ENCODE peak calls at places on chromosomes 4 and X, in eight cellular contexts. I is lower lobe of right lung, D is A549, W is tibial artery, U is heart right ventricle, M is esophagus squamous epithelium, F is heart left ventricle, T is left ventricle myocardium inferior. X is an unnamed sample.

GRCh38 chrX:28347526-28347925 is 239.7 kb upstream of the IL1RAPL1 start:
- DNase-seq in M (no peak), I (no peak), U (no peak), F (no peak), D (no peak), T (no peak), W (no peak), X (no peak)

GRCh38 chr4:149031399-149031798 is 589.2 kb upstream of the NR3C2 start:
- DNase-seq in M (no peak), U (no peak), F (no peak), I (no peak), D (no peak), W (no peak), T (no peak), X (peak)

GRCh38 chr4:153127773-153128494 is 76.3 kb upstream of the TRIM2 start:
- DNase-seq in D (peak), M (peak), W (peak), U (peak), I (peak), T (peak), F (peak), X (peak)

GRCh38 chr4:80577991-80578390 is 242.5 kb downstream of the CFAP299 start:
- DNase-seq in M (no peak), D (no peak), I (no peak), W (no peak), F (no peak), U (no peak), T (no peak), X (no peak)

GRCh38 chr4:101211146-101211553 is 136.2 kb downstream of the PPP3CA start:
- DNase-seq in U (no peak), F (no peak), D (no peak), I (no peak), W (no peak), M (no peak), T (no peak), X (peak)

GRCh38 chr4:29005838-29006237 is 1714.3 kb upstream of the PCDH7 start:
- DNase-seq in I (no peak), T (no peak), M (no peak), F (no peak), D (no peak), W (no peak), U (no peak), X (no peak)

GRCh38 chrX:70026112-70026850 is 23.5 kb downstream of the AWAT2 start:
- DNase-seq in F (no peak), D (no peak), T (no peak), U (no peak), W (no peak), I (no peak), M (no peak), X (no peak)

GRCh38 chr4:2352171-2352570 is 66.3 kb downstream of the ZFYVE28 start:
- DNase-seq in M (no peak), T (no peak), W (peak), U (no peak), I (peak), D (no peak), F (no peak), X (no peak)

GRCh38 chr4:69750346-69750745 is 10.1 kb downstream of the SULT1B1 start:
- DNase-seq in F (no peak), W (no peak), T (no peak), I (no peak), M (no peak), U (no peak), D (no peak), X (no peak)

GRCh38 chr4:126582737-126583136 is 1050.0 kb upstream of the INTU start:
- DNase-seq in F (no peak), M (no peak), D (no peak), I (no peak), T (no peak), W (no peak), U (no peak), X (no peak)

GRCh38 chr4:128461300-128462103 is 173.9 kb upstream of the PGRMC2 start:
- DNase-seq in U (no peak), M (no peak), D (no peak), W (no peak), I (no peak), F (peak), T (no peak), X (peak)

GRCh38 chr4:155566241-155566823 is 100.3 kb upstream of the GUCY1A1 start:
- DNase-seq in D (no peak), W (no peak), T (no peak), U (no peak), M (no peak), F (no peak), I (no peak), X (peak)

GRCh38 chr4:71360844-71361243 is 22.0 kb downstream of the SLC4A4 start:
- DNase-seq in W (no peak), F (no peak), I (no peak), T (no peak), U (no peak), D (no peak), M (no peak), X (no peak)

GRCh38 chr4:176339936-176340761 is 20.4 kb downstream of the SPCS3 start:
- DNase-seq in I (no peak), W (no peak), F (no peak), M (no peak), T (no peak), D (no peak), U (no peak), X (no peak)

GRCh38 chr4:184668096-184668495 is 18.6 kb downstream of the PRIMPOL start:
- DNase-seq in F (no peak), T (no peak), M (no peak), D (no peak), I (no peak), W (no peak), U (no peak), X (no peak)

GRCh38 chr4:126627255-126627654 is 1005.5 kb upstream of the INTU start:
- DNase-seq in M (no peak), I (no peak), T (no peak), D (no peak), F (no peak), U (no peak), W (no peak), X (peak)

GRCh38 chr4:85932371-85933305 is 427.2 kb downstream of the MAPK10 start:
- DNase-seq in U (no peak), W (no peak), T (no peak), I (no peak), D (no peak), M (no peak), F (no peak), X (peak)

GRCh38 chr4:185591679-185592141 is 56.4 kb upstream of the PDLIM3 start:
- DNase-seq in D (no peak), M (no peak), U (no peak), I (no peak), W (no peak), T (no peak), F (no peak), X (no peak)

GRCh38 chrX:63408050-63408449 is 56.9 kb upstream of the SPIN4 start:
- DNase-seq in T (no peak), F (no peak), M (no peak), U (no peak), I (no peak), W (no peak), D (no peak), X (no peak)

GRCh38 chrX:1430451-1430850 is 22.3 kb downstream of the ASMTL start:
- DNase-seq in T (no peak), W (no peak), U (no peak), I (no peak), F (no peak), M (no peak), D (no peak), X (no peak)

GRCh38 chr4:186840222-186840701 is 116.6 kb upstream of the FAT1 start:
- DNase-seq in F (peak), D (no peak), U (peak), W (peak), T (peak), I (no peak), M (no peak), X (no peak)

GRCh38 chr4:114226968-114227760 is 247.7 kb upstream of the ARSJ start:
- DNase-seq in F (no peak), I (no peak), T (no peak), D (no peak), W (no peak), M (no peak), U (no peak), X (peak)

GRCh38 chr4:116055857-116056827 is 942.7 kb upstream of the NDST4 start:
- DNase-seq in F (no peak), T (no peak), M (no peak), I (no peak), W (no peak), D (no peak), U (no peak), X (no peak)

GRCh38 chr4:41656572-41657301 is 91.8 kb downstream of the PHOX2B start:
- DNase-seq in D (no peak), M (no peak), U (no peak), W (peak), I (no peak), T (peak), F (peak), X (no peak)

GRCh38 chr4:109211671-109212070 is 90.8 kb downstream of the COL25A1 start:
- DNase-seq in F (no peak), T (no peak), I (no peak), M (no peak), W (no peak), U (no peak), D (no peak), X (peak)

GRCh38 chr4:123995939-123996338 is 599.3 kb downstream of the SPRY1 start:
- DNase-seq in I (no peak), W (no peak), F (no peak), U (no peak), M (no peak), T (no peak), D (no peak), X (peak)

GRCh38 chr4:147340547-147341225 is 140.2 kb upstream of the EDNRA start:
- DNase-seq in D (no peak), T (no peak), W (no peak), M (no peak), I (no peak), F (no peak), U (no peak), X (peak)

GRCh38 chr4:184699941-184700340 is 34.0 kb downstream of the CENPU start:
- DNase-seq in W (no peak), F (no peak), D (no peak), U (no peak), T (no peak), I (no peak), M (no peak), X (peak)

GRCh38 chr4:133597252-133597651 is 448.2 kb downstream of the PCDH10 start:
- DNase-seq in I (no peak), U (no peak), M (no peak), F (no peak), W (no peak), D (no peak), T (no peak), X (no peak)

GRCh38 chr4:37453004-37453360 is 208.4 kb downstream of the NWD2 start:
- DNase-seq in M (no peak), I (no peak), W (no peak), T (no peak), D (peak), F (no peak), U (no peak), X (peak)

GRCh38 chr4:150209140-150209829 is 131.0 kb downstream of the DCLK2 start:
- DNase-seq in T (peak), W (peak), U (peak), F (peak), I (peak), M (no peak), D (peak), X (peak)

DNA sequence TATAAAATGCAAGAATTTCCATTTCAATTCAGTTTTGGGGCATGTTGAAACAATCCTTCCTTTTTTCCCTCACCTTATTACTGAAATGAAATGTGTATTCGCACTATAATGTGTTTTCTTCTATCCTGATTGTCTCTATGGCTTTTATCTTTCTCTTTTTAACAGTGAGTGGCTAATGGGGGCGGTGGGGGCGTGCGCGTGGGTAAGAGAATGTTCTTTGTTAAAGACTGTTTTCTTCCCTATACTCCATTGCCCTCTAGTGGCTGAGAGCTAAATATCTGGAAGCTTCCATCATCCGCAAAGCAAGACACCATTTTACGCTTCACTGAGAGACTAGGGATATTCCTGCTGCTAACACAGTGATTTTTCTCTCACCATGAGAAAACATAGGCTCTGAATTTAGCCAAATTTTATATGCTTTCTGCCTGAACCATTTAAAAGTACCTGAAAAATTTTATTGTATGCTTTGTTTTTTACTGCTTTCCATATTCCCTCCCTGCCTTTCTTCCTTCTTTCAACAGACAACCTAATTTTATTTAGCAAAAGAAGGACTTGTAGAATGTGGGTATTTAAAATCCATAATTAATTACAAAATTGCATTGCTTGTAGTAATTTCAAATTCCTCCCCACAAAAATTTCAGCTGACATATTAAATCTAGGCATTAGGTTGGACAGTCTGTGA is 194.0 kb downstream of the GASK1B start:
- DNase-seq in D (peak), U (peak), I (no peak), F (peak), M (no peak), T (peak), W (no peak), X (peak)
- H3K4me3 ChIP-seq in D (no peak), U (no peak), I (no peak), F (peak), M (no peak), T (peak), W (no peak), X (peak)

GRCh38 chr4:3767569-3768288 is 1.5 kb downstream of the ADRA2C start:
- DNase-seq in D (no peak), U (no peak), I (no peak), W (no peak), M (no peak), T (no peak), F (no peak), X (no peak)
- TF ChIP-seq CTCF in D (no peak), U (peak), I (no peak), W (no peak), M (no peak), T (peak), F (peak), X (no peak)

GRCh38 chrX:72308209-72308565 is 2.5 kb upstream of the CITED1 start:
- DNase-seq in U (no peak), W (no peak), M (no peak), I (no peak), F (no peak), D (no peak), T (no peak), X (no peak)

GRCh38 chrX:72308566-72309296 is 3.0 kb upstream of the CITED1 start:
- DNase-seq in I (peak), W (peak), F (peak), T (peak), D (peak), M (no peak), U (peak), X (peak)

GRCh38 chrX:72307646-72308051 is 1.9 kb upstream of the CITED1 start:
- DNase-seq in U (no peak), M (no peak), F (no peak), I (no peak), W (no peak), D (no peak), T (no peak), X (no peak)

GRCh38 chrX:72306851-72307645 is 1.3 kb upstream of the CITED1 start:
- DNase-seq in T (peak), U (peak), M (no peak), W (peak), F (peak), D (peak), I (peak), X (peak)

DNA sequence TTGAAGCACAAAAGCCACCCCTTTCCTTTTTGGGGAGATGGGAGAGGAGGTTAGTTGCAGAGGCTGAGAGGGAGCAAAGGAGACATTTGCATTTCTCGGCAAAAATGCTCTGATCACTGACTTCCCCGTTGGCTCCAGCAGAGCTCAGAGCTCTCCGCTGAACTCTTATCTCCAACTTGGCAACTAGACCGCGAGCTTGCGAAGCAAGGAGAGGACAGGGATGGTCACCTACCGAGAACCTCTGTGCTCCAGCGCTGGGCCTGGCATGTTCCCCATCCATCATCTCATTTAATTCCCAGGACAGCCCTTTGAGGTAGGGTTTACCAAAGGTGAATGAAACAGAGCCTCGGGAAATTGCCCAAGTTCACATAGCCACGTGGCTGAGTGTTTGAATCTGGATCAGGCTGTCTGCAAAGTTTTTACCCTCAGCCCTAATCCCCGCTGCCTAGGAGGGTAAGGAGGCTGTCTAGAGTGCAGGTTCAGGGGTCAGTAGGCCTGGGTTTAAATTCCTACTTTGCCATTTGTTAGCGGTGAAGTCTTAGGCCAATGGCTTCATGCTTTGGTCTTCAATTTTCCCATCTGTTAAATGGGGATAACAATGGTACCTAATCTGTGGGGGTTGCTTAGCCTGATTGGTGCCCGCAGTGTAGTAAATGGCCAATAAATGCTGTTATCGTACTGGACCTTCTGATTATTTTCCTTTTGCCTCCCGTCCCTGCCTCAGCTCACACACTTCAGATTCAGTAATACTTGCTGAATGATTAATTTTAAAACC is 3.8 kb upstream of the CITED1 start:
- DNase-seq in D (no peak), M (no peak), T (no peak), F (no peak), I (no peak), W (no peak), U (no peak), X (no peak)
- H3K4me3 ChIP-seq in D (peak), M (peak), T (peak), F (peak), I (peak), W (peak), U (peak), X (peak)

GRCh38 chr4:180485407-180485806 is 1757.8 kb upstream of the TENM3 start:
- DNase-seq in I (no peak), F (no peak), T (no peak), M (no peak), U (no peak), D (no peak), W (no peak), X (no peak)

DNA sequence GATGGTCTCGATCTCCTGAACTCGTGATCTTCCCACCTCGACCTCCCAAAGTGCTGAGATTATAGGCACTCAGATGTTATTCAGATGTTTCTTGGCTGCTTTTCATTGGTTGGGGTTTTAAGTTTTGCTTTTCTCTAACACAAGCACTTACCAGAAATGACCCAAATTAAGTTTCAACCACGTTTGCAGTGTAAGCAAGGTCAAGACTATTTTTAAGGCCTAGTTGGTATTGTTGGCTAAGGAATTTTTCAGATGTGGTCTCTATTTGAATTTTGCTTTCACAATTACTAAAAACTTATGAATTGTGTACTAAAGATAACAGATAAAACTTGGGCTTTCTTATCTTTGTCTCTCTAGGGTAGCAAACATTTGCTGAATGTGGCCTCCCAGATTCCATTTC is 1756.9 kb upstream of the TENM3 start:
- DNase-seq in M (no peak), F (no peak), U (no peak), T (no peak), I (no peak), D (no peak), W (no peak), X (no peak)
- TF ChIP-seq CTCF in M (no peak), F (no peak), U (no peak), T (no peak), I (no peak), D (no peak), W (no peak), X (no peak)

GRCh38 chr4:5980436-5981155 is 37.6 kb downstream of the C4orf50 start:
- DNase-seq in W (no peak), U (no peak), I (no peak), T (no peak), D (no peak), M (no peak), F (no peak), X (no peak)

GRCh38 chr4:5982156-5982973 is 35.9 kb downstream of the C4orf50 start:
- DNase-seq in D (no peak), M (no peak), W (peak), U (no peak), T (no peak), F (no peak), I (no peak), X (no peak)

GRCh38 chr4:5989236-5990225 is 28.7 kb downstream of the C4orf50 start:
- DNase-seq in T (no peak), D (no peak), U (no peak), F (no peak), W (peak), M (no peak), I (no peak), X (no peak)

GRCh38 chr4:5988086-5988845 is 30.0 kb downstream of the C4orf50 start:
- DNase-seq in D (no peak), M (no peak), U (no peak), F (no peak), I (no peak), T (no peak), W (peak), X (no peak)

DNA sequence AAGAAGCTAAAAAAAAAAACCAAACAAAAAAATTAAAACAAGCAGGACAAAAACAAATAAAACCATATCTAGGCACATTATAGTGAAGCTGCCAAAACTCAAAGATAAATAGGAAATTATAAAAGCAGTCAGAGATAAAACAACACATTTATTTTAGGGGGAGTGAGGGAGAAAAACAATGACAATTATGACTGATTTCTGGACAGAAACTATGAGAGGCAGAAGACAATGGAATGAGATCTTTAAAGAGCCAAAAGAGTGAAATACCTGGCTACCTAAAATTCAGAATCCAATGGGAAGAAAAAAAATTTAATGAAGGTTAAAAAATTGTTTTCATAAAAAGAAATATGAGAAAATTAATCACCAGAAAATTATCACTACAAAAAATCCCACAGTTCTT is 33.4 kb downstream of the C4orf50 start:
- DNase-seq in M (no peak), W (no peak), T (no peak), U (no peak), F (no peak), I (no peak), D (no peak), X (no peak)
- H3K4me3 ChIP-seq in M (no peak), W (no peak), T (no peak), U (no peak), F (no peak), I (no peak), D (no peak), X (no peak)

DNA sequence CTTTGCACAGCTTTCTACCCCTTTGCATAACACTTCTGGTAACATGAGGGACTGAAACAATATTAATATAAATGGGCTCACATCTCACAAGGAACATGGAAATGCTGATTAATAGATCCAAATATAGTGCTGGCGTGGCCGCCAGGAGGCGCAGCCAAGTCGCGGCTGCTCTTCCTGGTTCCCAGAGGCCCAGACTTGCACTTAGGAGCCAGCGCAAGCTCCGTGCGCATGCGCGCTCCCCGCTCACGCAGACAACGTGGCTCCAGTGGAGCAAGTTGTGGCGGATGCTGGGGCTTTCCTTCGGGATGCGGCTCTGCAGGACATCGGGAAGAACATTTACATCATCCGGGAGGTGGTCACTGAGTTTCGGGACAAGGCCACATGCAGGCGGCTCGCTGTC is 318.3 kb upstream of the SLC7A11 start:
- DNase-seq in U (no peak), I (no peak), T (no peak), D (no peak), W (no peak), M (no peak), F (no peak), X (no peak)
- TF ChIP-seq CTCF in U (no peak), I (no peak), T (no peak), D (no peak), W (no peak), M (no peak), F (no peak), X (no peak)